ENCODE peak calls at places on chromosomes 2 and 18, in six cellular contexts. One of them, this sample, is unnamed. For H3K36me3 and H3K4me1, the result is how much of the 10 kb centered on the place peaks cover.

GRCh38 chr2:6644261-6644660 is 221.4 kb downstream of the CMPK2 start:
- DNase-seq in H1: no peak
- DNase-seq in Karpas-422: no peak
- DNase-seq in IMR-90: peak
- DNase-seq in GM23248: no peak
- DNase-seq in astrocyte: no peak
- DNase-seq in this sample: peak

GRCh38 chr2:23900927-23901322 is 26.0 kb downstream of the ATAD2B start:
- DNase-seq in H1: no peak
- DNase-seq in astrocyte: peak
- DNase-seq in Karpas-422: no peak
- DNase-seq in GM23248: peak
- DNase-seq in IMR-90: peak
- DNase-seq in this sample: peak

GRCh38 chr2:240885980-240886565 is 9.9 kb downstream of the MAB21L4 start:
- DNase-seq in GM23248: no peak
- DNase-seq in astrocyte: no peak
- DNase-seq in H1: no peak
- DNase-seq in IMR-90: no peak
- DNase-seq in Karpas-422: no peak
- DNase-seq in this sample: no peak

GRCh38 chr2:172438741-172439508 is 11.5 kb downstream of the ITGA6 start:
- DNase-seq in astrocyte: peak
- DNase-seq in H1: no peak
- DNase-seq in Karpas-422: no peak
- DNase-seq in IMR-90: peak
- DNase-seq in GM23248: peak
- DNase-seq in this sample: peak

GRCh38 chr2:234628953-234629352 is 132.1 kb upstream of the ARL4C start:
- DNase-seq in GM23248: no peak
- DNase-seq in IMR-90: peak
- DNase-seq in astrocyte: no peak
- DNase-seq in Karpas-422: no peak
- DNase-seq in H1: no peak
- DNase-seq in this sample: no peak

GRCh38 chr18:22710628-22711380 is 222.3 kb upstream of the RBBP8 start:
- DNase-seq in H1: no peak
- DNase-seq in Karpas-422: no peak
- DNase-seq in astrocyte: peak
- DNase-seq in IMR-90: peak
- DNase-seq in GM23248: peak
- DNase-seq in this sample: peak

GRCh38 chr2:85539361-85540130 is 578 bp downstream of the MAT2A start:
- DNase-seq in IMR-90: peak
- DNase-seq in astrocyte: peak
- DNase-seq in H1: no peak
- DNase-seq in GM23248: peak
- DNase-seq in Karpas-422: peak
- DNase-seq in this sample: peak

GRCh38 chr18:59787998-59788875 is 91.0 kb upstream of the CCBE1 start:
- DNase-seq in H1: no peak
- DNase-seq in IMR-90: peak
- DNase-seq in astrocyte: peak
- DNase-seq in GM23248: peak
- DNase-seq in Karpas-422: no peak
- DNase-seq in this sample: peak

GRCh38 chr18:3051718-3052410 is 38.9 kb upstream of the LPIN2 start:
- DNase-seq in H1: no peak
- DNase-seq in Karpas-422: no peak
- DNase-seq in IMR-90: no peak
- DNase-seq in GM23248: no peak
- DNase-seq in astrocyte: no peak
- DNase-seq in this sample: no peak

GRCh38 chr2:236915726-236916125 is 170.0 kb upstream of the COPS8 start:
- DNase-seq in IMR-90: no peak
- DNase-seq in H1: no peak
- DNase-seq in Karpas-422: no peak
- DNase-seq in GM23248: no peak
- DNase-seq in astrocyte: no peak
- DNase-seq in this sample: no peak

GRCh38 chr18:75784413-75784812 is 356.9 kb upstream of the SMIM21 start:
- DNase-seq in Karpas-422: no peak
- DNase-seq in astrocyte: no peak
- DNase-seq in IMR-90: no peak
- DNase-seq in GM23248: no peak
- DNase-seq in H1: no peak
- DNase-seq in this sample: no peak

GRCh38 chr18:21262979-21263378 is 20.9 kb downstream of the GREB1L start:
- DNase-seq in GM23248: no peak
- DNase-seq in Karpas-422: no peak
- DNase-seq in H1: no peak
- DNase-seq in astrocyte: no peak
- DNase-seq in IMR-90: no peak
- DNase-seq in this sample: no peak

GRCh38 chr18:36829362-36830140 is 624 bp downstream of the KIAA1328 start:
- DNase-seq in GM23248: peak
- DNase-seq in IMR-90: peak
- DNase-seq in H1: no peak
- DNase-seq in astrocyte: peak
- DNase-seq in Karpas-422: peak
- DNase-seq in this sample: no peak

GRCh38 chr2:101125374-101125773 is 25.8 kb downstream of the TBC1D8 start:
- DNase-seq in astrocyte: peak
- DNase-seq in Karpas-422: no peak
- DNase-seq in H1: no peak
- DNase-seq in GM23248: peak
- DNase-seq in IMR-90: no peak
- DNase-seq in this sample: peak

GRCh38 chr2:227325824-227326195 is 759 bp downstream of the MFF start:
- DNase-seq in GM23248: peak
- DNase-seq in IMR-90: peak
- DNase-seq in astrocyte: peak
- DNase-seq in H1: no peak
- DNase-seq in Karpas-422: no peak
- DNase-seq in this sample: peak

GRCh38 chr18:213505-213904 is 54.3 kb downstream of the THOC1 start:
- DNase-seq in astrocyte: no peak
- DNase-seq in Karpas-422: no peak
- DNase-seq in IMR-90: no peak
- DNase-seq in H1: no peak
- DNase-seq in GM23248: no peak
- DNase-seq in this sample: no peak

GRCh38 chr2:176455865-176456291 is 186.6 kb downstream of the MTX2 start:
- DNase-seq in Karpas-422: peak
- DNase-seq in IMR-90: peak
- DNase-seq in GM23248: peak
- DNase-seq in astrocyte: peak
- DNase-seq in H1: no peak
- DNase-seq in this sample: peak

GRCh38 chr2:3200420-3200939 is 177.1 kb downstream of the EIPR1 start:
- DNase-seq in astrocyte: peak
- DNase-seq in H1: no peak
- DNase-seq in IMR-90: no peak
- DNase-seq in Karpas-422: no peak
- DNase-seq in GM23248: no peak
- DNase-seq in this sample: no peak

GRCh38 chr2:231929961-231930600 is 3.9 kb upstream of the NPPC start:
- DNase-seq in IMR-90: peak
- DNase-seq in astrocyte: no peak
- DNase-seq in GM23248: no peak
- DNase-seq in H1: no peak
- DNase-seq in Karpas-422: peak
- DNase-seq in this sample: no peak

GRCh38 chr2:235043762-235044500 is 92.1 kb downstream of the SH3BP4 start:
- DNase-seq in IMR-90: no peak
- DNase-seq in GM23248: no peak
- DNase-seq in astrocyte: no peak
- DNase-seq in H1: no peak
- DNase-seq in Karpas-422: no peak
- DNase-seq in this sample: no peak

GRCh38 chr2:144358979-144359541 is 160.9 kb downstream of the ZEB2 start:
- DNase-seq in Karpas-422: no peak
- DNase-seq in IMR-90: peak
- DNase-seq in astrocyte: peak
- DNase-seq in GM23248: peak
- DNase-seq in H1: no peak
- DNase-seq in this sample: peak

GRCh38 chr2:86675611-86676015 is 44.5 kb upstream of the RMND5A start:
- DNase-seq in Karpas-422: peak
- DNase-seq in H1: no peak
- DNase-seq in GM23248: no peak
- DNase-seq in astrocyte: no peak
- DNase-seq in IMR-90: no peak
- DNase-seq in this sample: no peak

GRCh38 chr2:234463626-234464290 is 33.1 kb downstream of the ARL4C start:
- DNase-seq in Karpas-422: no peak
- DNase-seq in GM23248: no peak
- DNase-seq in H1: no peak
- DNase-seq in astrocyte: no peak
- DNase-seq in IMR-90: peak
- DNase-seq in this sample: no peak

GRCh38 chr2:20543579-20543887 is 96.7 kb downstream of the RHOB start:
- DNase-seq in Karpas-422: peak
- DNase-seq in astrocyte: no peak
- DNase-seq in IMR-90: peak
- DNase-seq in H1: no peak
- DNase-seq in GM23248: no peak
- DNase-seq in this sample: no peak

DNA sequence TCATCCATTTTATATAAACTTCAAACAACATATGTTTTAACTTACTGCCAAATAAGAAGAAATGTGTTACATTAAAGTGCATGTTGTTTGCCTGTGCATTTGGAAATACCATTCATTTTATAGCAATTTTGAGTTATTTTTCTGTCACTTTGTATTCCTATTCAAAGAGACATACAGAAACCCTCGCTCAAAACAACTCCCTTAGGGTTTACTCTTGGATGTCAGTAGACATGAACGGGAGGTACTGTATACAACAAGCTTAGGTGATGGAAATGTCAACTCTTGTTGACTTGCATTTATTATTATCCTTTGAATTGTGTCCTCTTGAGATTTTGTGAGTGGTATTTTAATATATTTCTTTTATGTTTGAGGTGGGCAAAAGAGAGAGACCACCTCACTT is 132.3 kb downstream of the CAMKMT start:
- DNase-seq in GM23248: no peak
- DNase-seq in Karpas-422: no peak
- DNase-seq in IMR-90: no peak
- DNase-seq in H1: no peak
- DNase-seq in astrocyte: no peak
- DNase-seq in this sample: peak
- H3K9ac ChIP-seq in GM23248: no peak
- H3K9ac ChIP-seq in Karpas-422: no peak
- H3K9ac ChIP-seq in IMR-90: no peak
- H3K9ac ChIP-seq in H1: no peak
- H3K9ac ChIP-seq in astrocyte: no peak
- H3K9ac ChIP-seq in this sample: no peak

GRCh38 chr2:201273330-201273983 is 13.1 kb downstream of the CASP8 start:
- DNase-seq in astrocyte: no peak
- DNase-seq in IMR-90: no peak
- DNase-seq in H1: no peak
- DNase-seq in Karpas-422: no peak
- DNase-seq in GM23248: no peak
- DNase-seq in this sample: no peak
- H3K36me3 ChIP-seq in astrocyte: under half
- H3K36me3 ChIP-seq in IMR-90: under half
- H3K36me3 ChIP-seq in H1: under half
- H3K36me3 ChIP-seq in Karpas-422: under half
- H3K36me3 ChIP-seq in GM23248: under half
- H3K36me3 ChIP-seq in this sample: half or more

DNA sequence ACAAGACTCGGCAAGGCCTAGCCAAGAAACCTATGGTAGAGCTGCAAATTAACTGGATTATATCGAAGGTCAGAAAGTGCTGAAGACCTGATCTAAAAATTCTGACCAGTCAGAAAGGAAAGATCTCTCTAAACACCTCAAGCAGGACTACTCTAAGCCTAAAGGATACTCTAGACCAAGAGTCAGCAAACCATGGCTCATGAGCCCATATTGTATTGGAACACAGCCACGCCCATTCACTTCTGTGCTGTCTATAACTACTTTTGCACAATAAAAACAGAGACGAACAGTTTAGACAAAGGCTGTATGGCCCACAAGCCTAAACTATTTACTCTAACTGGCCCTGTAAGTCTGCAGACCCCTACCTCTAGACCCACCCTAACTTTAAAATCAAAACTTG is 18.7 kb downstream of the RTN4 start:
- DNase-seq in IMR-90: no peak
- DNase-seq in astrocyte: no peak
- DNase-seq in GM23248: no peak
- DNase-seq in Karpas-422: no peak
- DNase-seq in H1: no peak
- DNase-seq in this sample: no peak
- H3K4me1 ChIP-seq in IMR-90: under half
- H3K4me1 ChIP-seq in astrocyte: under half
- H3K4me1 ChIP-seq in GM23248: half or more
- H3K4me1 ChIP-seq in Karpas-422: half or more
- H3K4me1 ChIP-seq in H1: under half
- H3K4me1 ChIP-seq in this sample: half or more

GRCh38 chr2:68316091-68316490 is 3.7 kb downstream of the CNRIP1 start:
- DNase-seq in astrocyte: no peak
- DNase-seq in Karpas-422: no peak
- DNase-seq in GM23248: no peak
- DNase-seq in H1: no peak
- DNase-seq in IMR-90: no peak
- DNase-seq in this sample: peak

GRCh38 chr2:68319397-68320117 is at the start of gene CNRIP1:
- DNase-seq in Karpas-422: no peak
- DNase-seq in astrocyte: peak
- DNase-seq in GM23248: peak
- DNase-seq in IMR-90: peak
- DNase-seq in H1: no peak
- DNase-seq in this sample: peak

GRCh38 chr2:68318686-68319396 is 908 bp downstream of the CNRIP1 start:
- DNase-seq in H1: no peak
- DNase-seq in IMR-90: no peak
- DNase-seq in astrocyte: no peak
- DNase-seq in GM23248: peak
- DNase-seq in Karpas-422: no peak
- DNase-seq in this sample: peak

GRCh38 chr2:68317971-68318685 is 1.6 kb downstream of the CNRIP1 start:
- DNase-seq in IMR-90: no peak
- DNase-seq in GM23248: peak
- DNase-seq in Karpas-422: no peak
- DNase-seq in astrocyte: no peak
- DNase-seq in H1: no peak
- DNase-seq in this sample: no peak

DNA sequence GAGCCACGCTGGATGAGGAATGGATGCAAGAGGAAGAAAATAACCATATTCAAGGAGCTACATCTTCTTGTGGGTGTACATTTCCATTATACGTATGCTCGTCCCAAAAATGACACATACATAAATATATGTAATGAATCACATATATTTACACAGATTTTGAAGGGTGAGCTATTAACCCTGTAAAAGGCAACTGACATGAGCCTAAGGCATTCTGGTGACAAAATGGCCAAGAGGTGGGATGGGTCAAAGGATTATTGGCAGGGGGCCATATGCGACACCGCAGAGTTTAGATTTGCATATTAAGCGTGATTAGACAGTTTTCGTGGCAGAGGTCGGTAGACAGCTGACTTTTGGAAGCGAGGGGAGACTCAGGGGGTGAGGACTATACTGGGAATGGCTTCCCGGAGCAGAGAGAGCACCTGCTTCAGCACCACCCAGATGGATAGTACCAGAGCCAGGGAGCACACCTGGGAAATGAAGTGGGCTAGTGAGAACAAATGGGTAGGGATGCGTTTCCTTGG is 431 bp upstream of the CNRIP1 start:
- DNase-seq in GM23248: no peak
- DNase-seq in H1: no peak
- DNase-seq in Karpas-422: no peak
- DNase-seq in astrocyte: peak
- DNase-seq in IMR-90: no peak
- DNase-seq in this sample: no peak
- H3K9ac ChIP-seq in GM23248: peak
- H3K9ac ChIP-seq in H1: no peak
- H3K9ac ChIP-seq in Karpas-422: no peak
- H3K9ac ChIP-seq in astrocyte: peak
- H3K9ac ChIP-seq in IMR-90: peak
- H3K9ac ChIP-seq in this sample: peak